ENCODE peak calls at places on chromosomes 16 and 17, in four cellular contexts. One of them, this sample, is unnamed.
A peak's percentile ranks its signal among the peaks of the same experiment; 100 is the strongest.

GRCh38 chr16:75761111-75761510 is 34.8 kb upstream of the CPHXL start:
- DNase-seq in uterus: no peak
- DNase-seq in effector memory CD4-positive, alpha-beta T cell: no peak
- DNase-seq in heart left ventricle: no peak
- DNase-seq in this sample: no peak

GRCh38 chr16:87297918-87298631 is 19.1 kb downstream of the C16orf95 start:
- DNase-seq in uterus: no peak
- DNase-seq in effector memory CD4-positive, alpha-beta T cell: no peak
- DNase-seq in heart left ventricle: no peak
- DNase-seq in this sample: no peak

GRCh38 chr17:61862105-61862574 is 1.2 kb downstream of the BRIP1 start:
- DNase-seq in uterus: no peak
- DNase-seq in effector memory CD4-positive, alpha-beta T cell: no peak
- DNase-seq in heart left ventricle: no peak
- DNase-seq in this sample: no peak

GRCh38 chr16:88479795-88480760 is 27.0 kb downstream of the ZFPM1 start:
- DNase-seq in uterus: no peak
- DNase-seq in effector memory CD4-positive, alpha-beta T cell: peak; percentile 11
- DNase-seq in heart left ventricle: no peak
- DNase-seq in this sample: no peak

GRCh38 chr17:75641343-75641742 is 8.1 kb downstream of the SMIM5 start:
- DNase-seq in uterus: no peak
- DNase-seq in effector memory CD4-positive, alpha-beta T cell: no peak
- DNase-seq in heart left ventricle: peak; percentile 58
- DNase-seq in this sample: no peak

GRCh38 chr16:26988186-26988585 is 78.5 kb upstream of the C16orf82 start:
- DNase-seq in uterus: no peak
- DNase-seq in effector memory CD4-positive, alpha-beta T cell: no peak
- DNase-seq in heart left ventricle: no peak
- DNase-seq in this sample: no peak

GRCh38 chr16:57798953-57799618 is 3.2 kb downstream of the KIFC3 start:
- DNase-seq in uterus: no peak
- DNase-seq in effector memory CD4-positive, alpha-beta T cell: no peak
- DNase-seq in heart left ventricle: no peak
- DNase-seq in this sample: no peak

GRCh38 chr17:17493249-17493985 is 2.8 kb downstream of the RASD1 start:
- DNase-seq in uterus: no peak
- DNase-seq in effector memory CD4-positive, alpha-beta T cell: no peak
- DNase-seq in heart left ventricle: no peak
- DNase-seq in this sample: no peak

GRCh38 chr17:57537524-57538410 is 207.3 kb downstream of the CCDC182 start:
- DNase-seq in uterus: no peak
- DNase-seq in effector memory CD4-positive, alpha-beta T cell: no peak
- DNase-seq in heart left ventricle: no peak
- DNase-seq in this sample: no peak

GRCh38 chr17:36947922-36948716 is 635 bp upstream of the AATF start:
- DNase-seq in uterus: no peak
- DNase-seq in effector memory CD4-positive, alpha-beta T cell: no peak
- DNase-seq in heart left ventricle: no peak
- DNase-seq in this sample: no peak

GRCh38 chr16:66359012-66359411 is 7.5 kb upstream of the CDH5 start:
- DNase-seq in uterus: no peak
- DNase-seq in effector memory CD4-positive, alpha-beta T cell: no peak
- DNase-seq in heart left ventricle: no peak
- DNase-seq in this sample: no peak

GRCh38 chr17:45019177-45019711 is 32.2 kb downstream of the DCAKD start:
- DNase-seq in uterus: no peak
- DNase-seq in effector memory CD4-positive, alpha-beta T cell: peak; percentile 5
- DNase-seq in heart left ventricle: peak; percentile 50
- DNase-seq in this sample: no peak

GRCh38 chr16:86740817-86741799 is 162.8 kb downstream of the FOXL1 start:
- DNase-seq in uterus: no peak
- DNase-seq in effector memory CD4-positive, alpha-beta T cell: no peak
- DNase-seq in heart left ventricle: peak; percentile 76
- DNase-seq in this sample: no peak

GRCh38 chr16:64089697-64090096 is 1032.2 kb downstream of the CDH11 start:
- DNase-seq in uterus: no peak
- DNase-seq in effector memory CD4-positive, alpha-beta T cell: no peak
- DNase-seq in heart left ventricle: no peak
- DNase-seq in this sample: no peak

GRCh38 chr16:10949424-10949970 is 5.1 kb downstream of the CLEC16A start:
- DNase-seq in uterus: no peak
- DNase-seq in effector memory CD4-positive, alpha-beta T cell: no peak
- DNase-seq in heart left ventricle: no peak
- DNase-seq in this sample: no peak

GRCh38 chr17:69141802-69142472 is at the start of gene ABCA6:
- DNase-seq in uterus: peak; percentile 16
- DNase-seq in effector memory CD4-positive, alpha-beta T cell: no peak
- DNase-seq in heart left ventricle: no peak
- DNase-seq in this sample: no peak

GRCh38 chr17:4130715-4131114 is 12.1 kb downstream of the ZZEF1 start:
- DNase-seq in uterus: no peak
- DNase-seq in effector memory CD4-positive, alpha-beta T cell: no peak
- DNase-seq in heart left ventricle: no peak
- DNase-seq in this sample: peak; percentile 31

GRCh38 chr17:76273923-76274558 is 8.9 kb downstream of the UBALD2 start:
- DNase-seq in uterus: no peak
- DNase-seq in effector memory CD4-positive, alpha-beta T cell: no peak
- DNase-seq in heart left ventricle: no peak
- DNase-seq in this sample: no peak

GRCh38 chr17:49399995-49400394 is 14.7 kb downstream of the PHB1 start:
- DNase-seq in uterus: no peak
- DNase-seq in effector memory CD4-positive, alpha-beta T cell: no peak
- DNase-seq in heart left ventricle: no peak
- DNase-seq in this sample: no peak

GRCh38 chr17:6496116-6496481 is 51.8 kb downstream of the PIMREG start:
- DNase-seq in uterus: no peak
- DNase-seq in effector memory CD4-positive, alpha-beta T cell: no peak
- DNase-seq in heart left ventricle: no peak
- DNase-seq in this sample: no peak

GRCh38 chr16:77986021-77986420 is 36.3 kb upstream of the CLEC3A start:
- DNase-seq in uterus: no peak
- DNase-seq in effector memory CD4-positive, alpha-beta T cell: no peak
- DNase-seq in heart left ventricle: no peak
- DNase-seq in this sample: no peak

GRCh38 chr17:17576772-17577234 is 14.7 kb downstream of the PEMT start:
- DNase-seq in uterus: peak; percentile 38
- DNase-seq in effector memory CD4-positive, alpha-beta T cell: no peak
- DNase-seq in heart left ventricle: no peak
- DNase-seq in this sample: no peak

GRCh38 chr17:18025596-18026407 is 13.2 kb downstream of the ATPAF2 start:
- DNase-seq in uterus: no peak
- DNase-seq in effector memory CD4-positive, alpha-beta T cell: no peak
- DNase-seq in heart left ventricle: no peak
- DNase-seq in this sample: no peak

GRCh38 chr16:19289805-19290490 is 4.4 kb downstream of the CLEC19A start:
- DNase-seq in uterus: no peak
- DNase-seq in effector memory CD4-positive, alpha-beta T cell: no peak
- DNase-seq in heart left ventricle: no peak
- DNase-seq in this sample: no peak

GRCh38 chr17:11005940-11006339 is 168.1 kb upstream of the PIRT start:
- DNase-seq in uterus: no peak
- DNase-seq in effector memory CD4-positive, alpha-beta T cell: no peak
- DNase-seq in heart left ventricle: no peak
- DNase-seq in this sample: no peak

GRCh38 chr16:19916064-19916463 is 31.4 kb upstream of the GPRC5B start:
- DNase-seq in uterus: no peak
- DNase-seq in effector memory CD4-positive, alpha-beta T cell: no peak
- DNase-seq in heart left ventricle: no peak
- DNase-seq in this sample: no peak

GRCh38 chr17:16415031-16415924 is at the start of gene TRPV2:
- DNase-seq in uterus: no peak
- DNase-seq in effector memory CD4-positive, alpha-beta T cell: no peak
- DNase-seq in heart left ventricle: peak; percentile 59
- DNase-seq in this sample: no peak

GRCh38 chr17:65776890-65777289 is 215.4 kb upstream of the AXIN2 start:
- DNase-seq in uterus: no peak
- DNase-seq in effector memory CD4-positive, alpha-beta T cell: no peak
- DNase-seq in heart left ventricle: no peak
- DNase-seq in this sample: no peak

DNA sequence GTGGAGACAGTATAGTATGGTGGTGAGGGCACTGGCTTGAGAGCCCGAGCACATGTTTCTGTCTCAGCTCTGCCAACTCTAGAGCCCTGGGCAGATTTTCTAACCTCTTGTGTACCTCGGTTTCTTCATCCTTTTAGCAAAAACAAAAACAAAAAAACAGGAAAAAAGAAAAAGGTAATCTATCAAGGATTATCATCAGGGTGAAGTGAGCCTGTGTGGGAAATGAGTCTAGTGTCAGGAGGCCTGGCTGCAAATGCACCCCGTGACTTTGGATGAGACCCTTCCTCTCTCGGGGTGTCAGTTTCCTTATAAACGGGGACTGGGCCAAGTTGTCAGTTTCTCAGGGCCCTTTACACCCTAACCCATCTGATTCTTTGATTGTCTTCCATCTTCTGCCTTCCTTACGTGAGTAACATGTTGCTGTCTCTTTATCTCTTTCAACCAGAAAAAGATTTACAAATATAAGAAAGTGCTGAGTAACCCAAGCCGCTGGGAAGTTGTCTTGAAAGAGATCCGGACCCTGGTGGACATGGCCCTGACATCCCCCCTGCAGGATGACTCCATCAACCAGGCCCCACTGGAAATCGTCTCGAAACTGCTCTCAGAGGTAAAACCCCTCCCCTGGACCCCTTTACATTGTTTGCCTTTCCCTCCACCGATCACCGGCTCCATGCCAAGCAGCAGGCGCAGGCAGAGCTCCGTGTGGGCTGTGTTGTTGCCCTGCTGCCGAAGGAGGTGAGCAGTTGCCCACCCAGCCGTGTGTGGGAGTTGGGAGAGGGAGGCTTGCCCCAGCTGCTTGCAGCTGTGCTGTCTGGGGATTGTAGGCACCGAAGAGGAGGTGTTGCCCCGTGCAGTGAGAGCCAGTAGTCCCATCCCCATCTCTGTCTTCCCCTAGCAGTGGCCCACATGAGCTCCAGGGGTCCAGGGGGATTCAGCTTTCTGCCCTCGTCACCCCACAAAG is 127.1 kb upstream of the PLCG2 start:
- DNase-seq in uterus: peak; percentile 32
- DNase-seq in effector memory CD4-positive, alpha-beta T cell: no peak
- DNase-seq in heart left ventricle: no peak
- DNase-seq in this sample: no peak
- H3K4me1 ChIP-seq in uterus: no peaks in the 10 kb centered on the region
- H3K4me1 ChIP-seq in effector memory CD4-positive, alpha-beta T cell: no peaks in the 10 kb centered on the region
- H3K4me1 ChIP-seq in heart left ventricle: peaks cover 9% of the 10 kb centered on the region
- H3K4me1 ChIP-seq in this sample: peaks cover 10% of the 10 kb centered on the region

GRCh38 chr17:41529491-41529915 is 1.4 kb upstream of the KRT19 start:
- DNase-seq in uterus: no peak
- DNase-seq in effector memory CD4-positive, alpha-beta T cell: no peak
- DNase-seq in heart left ventricle: no peak
- DNase-seq in this sample: no peak
- H3K4me1 ChIP-seq in uterus: no peaks in the 10 kb centered on the region
- H3K4me1 ChIP-seq in effector memory CD4-positive, alpha-beta T cell: peaks cover 13% of the 10 kb centered on the region
- H3K4me1 ChIP-seq in heart left ventricle: peaks cover 15% of the 10 kb centered on the region
- H3K4me1 ChIP-seq in this sample: no peaks in the 10 kb centered on the region

DNA sequence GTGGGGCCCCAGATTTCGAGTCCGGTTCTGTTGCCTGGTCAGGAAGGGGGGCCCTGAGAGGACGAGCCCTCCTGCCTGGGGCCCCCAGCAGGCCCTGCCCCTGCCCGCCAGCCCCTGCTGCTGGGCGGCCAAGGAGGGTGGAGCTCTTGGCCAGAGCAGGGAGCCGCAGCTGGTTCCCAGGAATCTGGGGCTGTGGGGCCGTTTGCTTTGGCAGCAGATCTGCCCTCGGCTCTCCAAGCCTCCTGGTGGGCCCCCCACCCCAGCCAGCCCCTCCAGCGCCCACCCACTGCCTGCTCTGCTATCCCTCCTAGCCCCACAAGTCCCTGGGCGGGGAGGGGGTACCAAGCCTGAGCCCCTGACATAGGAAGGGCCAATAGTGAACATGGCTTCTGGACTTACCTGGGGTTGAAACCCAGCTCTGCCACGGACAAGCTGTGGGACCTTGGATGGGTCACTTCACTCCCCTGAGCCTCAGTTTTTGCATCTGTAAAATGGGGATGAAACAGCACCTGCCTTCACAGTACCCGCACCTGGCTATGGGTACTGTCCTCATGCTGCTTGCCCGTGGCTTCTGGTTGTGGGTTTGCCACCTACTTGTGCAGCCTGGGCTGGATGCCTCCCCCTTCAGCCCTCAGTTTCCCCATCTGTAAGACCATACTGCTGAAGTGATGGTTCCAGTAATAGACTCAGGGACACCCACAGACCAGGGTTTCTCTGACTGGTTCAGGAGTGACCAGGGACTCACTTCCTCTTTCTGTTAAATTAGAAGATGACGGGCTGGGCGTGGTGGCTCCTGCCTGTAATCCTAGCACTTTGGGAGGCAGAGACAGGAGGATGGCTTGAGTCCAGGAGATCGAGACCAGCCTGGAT is 9.2 kb downstream of the GLIS2 start:
- DNase-seq in uterus: no peak
- DNase-seq in effector memory CD4-positive, alpha-beta T cell: no peak
- DNase-seq in heart left ventricle: no peak
- DNase-seq in this sample: no peak
- H3K4me1 ChIP-seq in uterus: peaks cover 4% of the 10 kb centered on the region
- H3K4me1 ChIP-seq in effector memory CD4-positive, alpha-beta T cell: peaks cover 10% of the 10 kb centered on the region
- H3K4me1 ChIP-seq in heart left ventricle: peaks cover 99% of the 10 kb centered on the region
- H3K4me1 ChIP-seq in this sample: peaks cover 58% of the 10 kb centered on the region

GRCh38 chr16:67470314-67470713 is 10.6 kb downstream of the ATP6V0D1 start:
- DNase-seq in uterus: no peak
- DNase-seq in effector memory CD4-positive, alpha-beta T cell: no peak
- DNase-seq in heart left ventricle: peak; percentile 89
- DNase-seq in this sample: peak; percentile 87

GRCh38 chr16:67477960-67478554 is 2.9 kb downstream of the ATP6V0D1 start:
- DNase-seq in uterus: no peak
- DNase-seq in effector memory CD4-positive, alpha-beta T cell: no peak
- DNase-seq in heart left ventricle: no peak
- DNase-seq in this sample: no peak

GRCh38 chr16:67474551-67474950 is 6.4 kb downstream of the ATP6V0D1 start:
- DNase-seq in uterus: no peak
- DNase-seq in effector memory CD4-positive, alpha-beta T cell: no peak
- DNase-seq in heart left ventricle: no peak
- DNase-seq in this sample: no peak

GRCh38 chr16:67471758-67472384 is 9.1 kb downstream of the ATP6V0D1 start:
- DNase-seq in uterus: no peak
- DNase-seq in effector memory CD4-positive, alpha-beta T cell: no peak
- DNase-seq in heart left ventricle: no peak
- DNase-seq in this sample: no peak

DNA sequence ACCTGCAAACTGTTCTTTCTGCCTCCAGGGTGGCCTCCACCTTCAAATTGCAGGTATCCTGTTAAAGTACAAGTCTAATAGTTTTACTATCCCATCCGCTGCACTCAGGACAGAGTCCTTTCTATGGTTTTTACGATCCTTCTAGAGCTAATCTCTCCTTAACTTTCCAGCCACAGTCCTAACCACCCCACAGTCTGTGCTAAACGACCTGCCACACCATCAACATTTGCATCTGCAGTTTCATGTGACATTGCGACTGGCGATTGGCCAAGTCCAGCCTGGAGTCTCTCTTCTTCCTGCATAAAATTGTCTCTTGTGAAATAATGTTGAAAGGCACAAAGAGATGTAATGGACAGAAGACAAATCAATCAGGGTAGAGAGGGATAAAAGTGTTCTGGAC is 5.9 kb downstream of the ATP6V0D1 start:
- DNase-seq in uterus: no peak
- DNase-seq in effector memory CD4-positive, alpha-beta T cell: no peak
- DNase-seq in heart left ventricle: no peak
- DNase-seq in this sample: no peak
- H3K4me1 ChIP-seq in uterus: peaks cover 6% of the 10 kb centered on the region
- H3K4me1 ChIP-seq in effector memory CD4-positive, alpha-beta T cell: peaks cover 3% of the 10 kb centered on the region
- H3K4me1 ChIP-seq in heart left ventricle: peaks cover 60% of the 10 kb centered on the region
- H3K4me1 ChIP-seq in this sample: peaks cover 19% of the 10 kb centered on the region